ENCODE peak calls at places on chromosomes 11 and 22, in five cellular contexts. T, X, P, Y and N are unnamed samples.

GRCh38 chr11:26227311-26227710 is 104.6 kb upstream of the ANO3 start:
- DNase-seq in Y (peak; percentile 38), T (no peak), X (no peak), P (peak; percentile 94), N (peak; percentile 20)

GRCh38 chr11:83011333-83012167 is 60.1 kb downstream of the RAB30 start:
- DNase-seq in X (no peak), Y (no peak), P (no peak), T (no peak), N (no peak)

GRCh38 chr22:22508274-22509176 is at the start of gene ZNF280B:
- DNase-seq in Y (peak; percentile 87), T (peak; percentile 75), P (peak; percentile 79), X (peak; percentile 74), N (peak; percentile 11)

GRCh38 chr11:130070829-130071205 is 1.1 kb downstream of the APLP2 start:
- DNase-seq in Y (peak; percentile 35), P (peak; percentile 36), T (peak; percentile 78), X (no peak), N (no peak)

GRCh38 chr11:7892751-7893356 is 38.2 kb downstream of the OR10A6 start:
- DNase-seq in Y (peak; percentile 58), X (no peak), P (peak; percentile 74), T (no peak), N (no peak)

GRCh38 chr11:122754553-122755322 is 83.6 kb upstream of the CRTAM start:
- DNase-seq in P (no peak), T (no peak), X (no peak), Y (peak; percentile 12), N (no peak)

GRCh38 chr11:61896665-61897386 is 5.5 kb upstream of the FADS3 start:
- DNase-seq in Y (no peak), X (no peak), T (no peak), P (no peak), N (no peak)

GRCh38 chr11:76208829-76209670 is 2.7 kb upstream of the WNT11 start:
- DNase-seq in Y (peak; percentile 58), X (peak; percentile 73), T (peak; percentile 89), P (peak; percentile 12), N (no peak)

GRCh38 chr11:3164138-3164539 is 971 bp downstream of the OSBPL5 start:
- DNase-seq in Y (no peak), T (peak; percentile 69), P (no peak), X (no peak), N (no peak)

GRCh38 chr11:61860054-61860903 is 31.1 kb downstream of the FADS3 start:
- DNase-seq in P (no peak), Y (no peak), T (peak; percentile 87), X (no peak), N (no peak)

GRCh38 chr11:70737816-70738630 is 339.7 kb downstream of the CTTN start:
- DNase-seq in T (no peak), P (no peak), X (no peak), Y (no peak), N (no peak)

GRCh38 chr11:88414981-88415391 is 77.5 kb upstream of the CTSC start:
- DNase-seq in T (no peak), Y (no peak), X (no peak), P (peak; percentile 44), N (peak; percentile 14)